ENCODE peak calls at places on chromosomes 5 and 9, in four cellular contexts. P is SK-N-SH, I is kidney epithelial cell, S is fibroblast of mammary gland. M is an unnamed sample.

GRCh38 chr5:135977375-135977928 is 22.7 kb upstream of the LECT2 start:
- DNase-seq in I (no peak), S (no peak), P (no peak), M (peak)

GRCh38 chr9:107153336-107153735 is 129.7 kb upstream of the RAD23B start:
- DNase-seq in S (peak), I (no peak), P (no peak), M (no peak)

GRCh38 chr9:93807166-93808013 is 147.8 kb downstream of the BARX1 start:
- DNase-seq in P (peak), S (no peak), I (no peak), M (no peak)

GRCh38 chr9:133680976-133681657 is 45.0 kb downstream of the DBH start:
- DNase-seq in S (no peak), I (no peak), P (no peak), M (no peak)

GRCh38 chr5:111697881-111698757 is 58.9 kb downstream of the NREP start:
- DNase-seq in S (peak), P (no peak), I (no peak), M (no peak)

GRCh38 chr9:126985870-126986498 is 71.4 kb downstream of the RALGPS1 start:
- DNase-seq in I (peak), S (peak), P (no peak), M (peak)

GRCh38 chr5:84274585-84275468 is 109.9 kb downstream of the EDIL3 start:
- DNase-seq in P (peak), I (no peak), S (peak), M (no peak)

GRCh38 chr9:98760231-98760630 is 36.1 kb downstream of the ANKS6 start:
- DNase-seq in S (no peak), I (no peak), P (no peak), M (no peak)

GRCh38 chr9:38272710-38273109 is 119.8 kb upstream of the ALDH1B1 start:
- DNase-seq in S (no peak), I (no peak), P (no peak), M (no peak)

GRCh38 chr9:114958021-114958846 is 27.8 kb upstream of the TNFSF8 start:
- DNase-seq in P (no peak), I (no peak), S (peak), M (no peak)

GRCh38 chr5:40378431-40379175 is 301.1 kb upstream of the PTGER4 start:
- DNase-seq in P (no peak), S (no peak), I (no peak), M (peak)

GRCh38 chr5:150263801-150264621 is 25.6 kb downstream of the CAMK2A start:
- DNase-seq in P (peak), I (peak), S (peak), M (no peak)

GRCh38 chr5:61748651-61749050 is 416.6 kb downstream of the ZSWIM6 start:
- DNase-seq in I (no peak), P (no peak), S (no peak), M (no peak)

GRCh38 chr5:118435131-118435530 is 553.2 kb downstream of the DTWD2 start:
- DNase-seq in S (no peak), I (no peak), P (no peak), M (no peak)

GRCh38 chr5:102090770-102091169 is 205.3 kb downstream of the SLCO4C1 start:
- DNase-seq in S (no peak), I (no peak), P (peak), M (peak)

GRCh38 chr5:144284036-144284435 is 113.4 kb downstream of the KCTD16 start:
- DNase-seq in P (no peak), I (no peak), S (no peak), M (no peak)

GRCh38 chr5:159819671-159820411 is 96.4 kb upstream of the ADRA1B start:
- DNase-seq in P (no peak), I (no peak), S (peak), M (no peak)

GRCh38 chr5:14034991-14035390 is 90.5 kb upstream of the DNAH5 start:
- DNase-seq in S (no peak), P (no peak), I (no peak), M (no peak)

GRCh38 chr5:1549631-1550030 is 25.9 kb upstream of the LPCAT1 start:
- DNase-seq in I (no peak), S (no peak), P (no peak), M (no peak)

GRCh38 chr9:72412483-72413040 is 47.6 kb upstream of the ZFAND5 start:
- DNase-seq in S (no peak), I (no peak), P (no peak), M (no peak)

GRCh38 chr5:54109931-54110330 is 200.4 kb downstream of the ARL15 start:
- DNase-seq in S (no peak), I (no peak), P (no peak), M (no peak)

GRCh38 chr9:764105-764524 is 77.4 kb upstream of the DMRT1 start:
- DNase-seq in P (peak), S (peak), I (no peak), M (peak)

GRCh38 chr5:137589185-137589584 is 90.1 kb upstream of the SPOCK1 start:
- DNase-seq in P (no peak), S (no peak), I (no peak), M (no peak)

GRCh38 chr5:177371705-177372533 is 12.3 kb upstream of the SLC34A1 start:
- DNase-seq in S (no peak), P (no peak), I (no peak), M (no peak)

GRCh38 chr5:68171101-68171558 is 44.4 kb upstream of the PIK3R1 start:
- DNase-seq in P (no peak), S (peak), I (no peak), M (no peak)

DNA sequence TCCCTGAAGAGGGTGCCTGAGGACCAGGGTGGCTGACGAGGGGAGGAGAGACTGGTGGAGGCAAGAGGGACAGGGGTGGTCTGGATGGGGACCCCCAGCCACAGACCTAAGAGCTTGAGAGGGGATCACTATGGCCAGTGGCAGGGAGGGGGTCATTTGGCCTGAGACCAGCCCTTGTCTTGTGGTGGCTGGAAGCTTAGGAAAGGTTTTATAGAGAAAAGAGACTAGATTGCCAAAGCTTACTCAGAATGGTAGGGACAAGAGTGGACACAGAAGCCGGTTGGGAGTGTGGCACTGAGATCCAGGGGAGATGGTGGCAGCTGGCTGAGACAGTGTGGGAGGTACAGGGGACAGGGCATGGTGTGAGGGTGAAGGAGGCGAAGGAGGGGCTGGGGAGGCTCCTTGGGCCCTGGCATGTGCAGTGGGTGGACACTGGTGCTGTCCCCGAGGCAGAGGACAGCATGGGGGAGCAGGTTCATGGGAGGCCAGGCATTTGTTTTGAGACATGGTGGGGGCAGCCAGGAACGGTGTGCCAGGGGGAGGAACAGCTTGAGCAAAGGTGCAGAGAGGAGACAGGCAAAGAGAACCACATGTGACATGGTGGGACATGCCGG is 123.0 kb downstream of the C9orf50 start:
- DNase-seq in I (no peak), P (no peak), S (no peak), M (no peak)
- H3K4me3 ChIP-seq in I (peak), P (peak), S (peak), M (no peak)

DNA sequence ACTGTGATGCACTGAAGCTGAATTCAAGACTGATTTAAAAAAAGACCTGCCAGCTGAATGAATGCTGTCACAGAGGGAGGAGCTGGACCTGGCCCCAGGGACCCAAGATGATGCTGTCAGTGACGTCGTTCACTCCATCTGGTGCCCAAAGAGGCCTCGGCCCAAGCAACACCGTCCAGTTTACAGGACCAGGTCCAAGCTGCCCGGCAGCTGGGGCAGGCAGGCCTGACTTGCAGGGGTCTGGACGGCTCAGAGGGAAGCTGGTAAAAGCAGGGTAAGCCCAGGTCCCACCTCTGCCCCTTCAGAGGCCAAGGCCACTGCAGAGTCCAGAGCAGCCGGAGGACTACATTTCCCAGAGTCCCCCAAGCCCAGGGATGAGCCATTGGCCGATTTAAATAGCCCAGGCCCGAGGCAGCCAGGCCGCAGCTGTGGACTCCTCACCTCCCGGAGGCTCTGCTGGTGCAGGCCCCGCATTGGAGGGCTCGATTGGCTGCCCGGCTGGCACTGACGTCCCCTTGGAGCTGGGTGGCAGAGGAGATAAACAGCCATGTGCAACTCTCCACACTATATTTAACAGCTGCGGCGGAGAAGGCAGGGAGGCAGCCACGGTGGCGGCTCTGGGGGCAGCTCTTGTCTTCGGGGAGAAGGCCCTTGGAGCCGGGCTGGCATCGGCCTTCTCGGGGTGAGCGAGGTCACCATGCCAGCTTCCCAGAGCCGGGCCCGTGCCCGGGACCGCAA is at the start of gene PLPP7:
- DNase-seq in P (peak), I (peak), S (peak), M (no peak)
- H3K4me3 ChIP-seq in P (peak), I (peak), S (peak), M (no peak)

GRCh38 chr5:146205499-146206202 is 2.2 kb downstream of the RBM27 start:
- DNase-seq in P (no peak), S (no peak), I (no peak), M (no peak)
- H3K4me3 ChIP-seq in P (no peak), S (no peak), I (no peak), M (no peak)

GRCh38 chr5:77957931-77958476 is 181.9 kb upstream of the TBCA start:
- DNase-seq in S (no peak), P (no peak), I (no peak), M (no peak)

GRCh38 chr5:77957516-77957915 is 181.4 kb upstream of the TBCA start:
- DNase-seq in I (no peak), P (no peak), S (no peak), M (no peak)

GRCh38 chr5:77958642-77959315 is 182.6 kb upstream of the TBCA start:
- DNase-seq in S (no peak), I (no peak), P (no peak), M (no peak)

GRCh38 chr5:77960863-77961396 is 184.8 kb upstream of the TBCA start:
- DNase-seq in S (no peak), I (no peak), P (no peak), M (peak)

DNA sequence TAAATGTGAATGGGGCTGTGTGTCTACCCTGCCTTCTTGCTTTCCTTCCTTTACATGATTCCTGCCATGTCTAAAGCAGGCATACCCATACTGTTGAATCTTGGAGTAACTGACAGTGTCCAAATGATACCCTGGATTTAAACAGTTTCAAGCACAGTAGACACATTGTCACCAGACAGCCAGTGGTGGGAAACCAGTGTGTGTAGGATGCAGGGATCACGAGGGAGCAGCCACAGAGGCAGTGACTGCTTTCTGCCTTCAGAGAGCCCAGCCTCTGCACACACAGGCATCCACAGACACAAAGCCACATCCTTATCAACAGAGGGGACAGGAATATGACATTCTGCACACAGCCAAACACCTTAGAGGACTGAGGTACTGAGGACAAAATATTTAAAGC is 184.2 kb upstream of the TBCA start:
- DNase-seq in S (no peak), I (no peak), P (no peak), M (peak)
- H3K4me3 ChIP-seq in S (no peak), I (no peak), P (no peak), M (no peak)

GRCh38 chr5:115816226-115817042 is at the start of gene CDO1:
- DNase-seq in P (peak), S (peak), I (no peak), M (no peak)
- H3K4me3 ChIP-seq in P (peak), S (peak), I (peak), M (no peak)

GRCh38 chr5:124746916-124747769 is 704 bp upstream of the ZNF608 start:
- DNase-seq in S (peak), I (peak), P (peak), M (no peak)
- H3K4me3 ChIP-seq in S (peak), I (peak), P (peak), M (no peak)

GRCh38 chr9:22119537-22120167 is 110.5 kb upstream of the CDKN2B start:
- DNase-seq in I (no peak), S (peak), P (peak), M (no peak)

GRCh38 chr9:22118810-22119479 is 109.8 kb upstream of the CDKN2B start:
- DNase-seq in S (no peak), P (no peak), I (no peak), M (no peak)

GRCh38 chr9:22114956-22115355 is 105.9 kb upstream of the CDKN2B start:
- DNase-seq in I (no peak), P (no peak), S (peak), M (no peak)

GRCh38 chr9:22117511-22118388 is 108.6 kb upstream of the CDKN2B start:
- DNase-seq in I (peak), P (no peak), S (peak), M (no peak)

DNA sequence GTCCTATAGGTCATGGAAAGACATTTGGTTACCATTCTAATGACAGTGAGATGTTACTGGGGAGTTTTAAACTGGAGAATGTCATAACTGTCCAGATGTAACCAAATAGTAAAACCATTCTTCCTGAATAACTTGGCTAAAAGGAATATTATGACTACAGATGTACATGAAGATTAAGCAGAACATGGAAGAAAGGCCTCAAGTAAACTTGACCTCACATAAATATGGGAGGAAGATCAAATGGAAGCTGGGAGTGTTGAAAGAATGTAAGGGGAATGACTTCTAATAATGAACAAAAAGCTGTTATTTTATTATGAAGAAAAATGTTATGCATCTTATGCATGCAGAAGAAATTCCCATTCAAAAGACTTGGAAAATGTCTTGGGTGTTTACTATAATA is 107.6 kb upstream of the CDKN2B start:
- DNase-seq in S (no peak), I (no peak), P (no peak), M (no peak)
- H3K4me3 ChIP-seq in S (no peak), I (no peak), P (no peak), M (no peak)

M was measured in Jurkat, Clone E6-1.